ENCODE peak calls at places on chromosomes 6 and 20, in nine cellular contexts. L is H54, M is gastrocnemius medialis, R is stomach, S is IMR-90, I is transverse colon, F is H1, N is testis, X is tibial nerve. P is an unnamed sample.

GRCh38 chr6:144283781-144284473 is 1.2 kb upstream of the UTRN start:
- DNase-seq in F (no peak), L (no peak), X (no peak), I (no peak), S (peak; percentile 44), N (no peak), R (no peak), M (no peak), P (no peak)

GRCh38 chr6:169277619-169278018 is 24.0 kb upstream of the THBS2 start:
- DNase-seq in X (no peak), N (no peak), S (no peak), R (no peak), F (no peak), I (no peak), M (no peak), L (no peak), P (no peak)

GRCh38 chr20:43914286-43914685 is 366 bp upstream of the TOX2 start:
- DNase-seq in I (no peak), R (no peak), N (no peak), F (no peak), M (no peak), X (no peak), L (peak; percentile 26), S (no peak), P (no peak)

GRCh38 chr6:166815629-166816028 is 140.7 kb downstream of the RNASET2 start:
- DNase-seq in F (no peak), N (no peak), M (no peak), X (no peak), I (no peak), R (no peak), S (no peak), L (no peak), P (no peak)

GRCh38 chr6:80733645-80734044 is 627.2 kb downstream of the BCKDHB start:
- DNase-seq in F (no peak), S (no peak), R (no peak), X (no peak), I (no peak), N (no peak), M (no peak), L (no peak), P (no peak)

GRCh38 chr6:131096786-131097185 is 33.7 kb upstream of the EPB41L2 start:
- DNase-seq in R (no peak), N (no peak), X (no peak), S (no peak), I (no peak), L (no peak), F (no peak), M (no peak), P (no peak)

GRCh38 chr6:43434001-43434400 is 6.7 kb downstream of the ABCC10 start:
- DNase-seq in M (no peak), S (no peak), L (no peak), F (no peak), X (no peak), N (no peak), I (no peak), R (no peak), P (no peak)

GRCh38 chr6:170434821-170435155 is 118.3 kb downstream of the PSMB1 start:
- DNase-seq in X (no peak), I (no peak), F (no peak), R (no peak), M (no peak), L (no peak), N (no peak), S (no peak), P (no peak)

GRCh38 chr20:52572687-52573086 is 381.1 kb upstream of the ZFP64 start:
- DNase-seq in M (no peak), X (no peak), F (no peak), S (peak; percentile 5), R (no peak), L (no peak), I (no peak), N (no peak), P (no peak)

GRCh38 chr6:32610897-32611296 is 21.2 kb upstream of the HLA-DRB1 start:
- DNase-seq in M (no peak), R (no peak), X (no peak), S (no peak), L (no peak), N (no peak), F (no peak), I (no peak), P (no peak)

GRCh38 chr6:130760006-130760405 is 67.2 kb upstream of the SMLR1 start:
- DNase-seq in R (no peak), S (peak; percentile 61), M (no peak), X (no peak), N (peak; percentile 23), F (peak; percentile 49), L (no peak), I (no peak), P (no peak)

GRCh38 chr6:149060985-149061760 is 256.3 kb upstream of the TAB2 start:
- DNase-seq in F (no peak), L (no peak), R (peak; percentile 50), N (no peak), S (peak; percentile 70), M (no peak), I (peak; percentile 71), X (no peak), P (no peak)

GRCh38 chr6:36666726-36667591 is 11.6 kb upstream of the CDKN1A start:
- DNase-seq in X (peak; percentile 74), N (peak; percentile 93), I (peak; percentile 65), L (peak; percentile 88), R (peak; percentile 47), S (peak; percentile 96), F (peak; percentile 60), M (peak; percentile 91), P (peak; percentile 80)

GRCh38 chr20:19022791-19023448 is 189.5 kb upstream of the SLC24A3 start:
- DNase-seq in X (no peak), M (no peak), N (no peak), S (no peak), L (no peak), I (no peak), R (no peak), F (peak; percentile 16), P (no peak)

GRCh38 chr6:152401978-152402377 is 235.2 kb downstream of the SYNE1 start:
- DNase-seq in L (peak; percentile 61), M (no peak), N (no peak), S (peak; percentile 13), R (no peak), I (no peak), F (no peak), X (no peak), P (no peak)

GRCh38 chr6:151959086-151959485 is 151.6 kb downstream of the ESR1 start:
- DNase-seq in S (no peak), I (no peak), M (no peak), N (no peak), L (no peak), R (no peak), X (no peak), F (no peak), P (no peak)

GRCh38 chr6:31355540-31355988 is 1.4 kb downstream of the HLA-B start:
- DNase-seq in I (no peak), F (no peak), X (no peak), L (no peak), M (no peak), R (no peak), S (no peak), N (no peak), P (no peak)
- TF ChIP-seq POLR2A in I (no peak), F (no peak), X (no peak), L (no peak), M (no peak), R (no peak), S (no peak), N (no peak), P (no peak)

DNA sequence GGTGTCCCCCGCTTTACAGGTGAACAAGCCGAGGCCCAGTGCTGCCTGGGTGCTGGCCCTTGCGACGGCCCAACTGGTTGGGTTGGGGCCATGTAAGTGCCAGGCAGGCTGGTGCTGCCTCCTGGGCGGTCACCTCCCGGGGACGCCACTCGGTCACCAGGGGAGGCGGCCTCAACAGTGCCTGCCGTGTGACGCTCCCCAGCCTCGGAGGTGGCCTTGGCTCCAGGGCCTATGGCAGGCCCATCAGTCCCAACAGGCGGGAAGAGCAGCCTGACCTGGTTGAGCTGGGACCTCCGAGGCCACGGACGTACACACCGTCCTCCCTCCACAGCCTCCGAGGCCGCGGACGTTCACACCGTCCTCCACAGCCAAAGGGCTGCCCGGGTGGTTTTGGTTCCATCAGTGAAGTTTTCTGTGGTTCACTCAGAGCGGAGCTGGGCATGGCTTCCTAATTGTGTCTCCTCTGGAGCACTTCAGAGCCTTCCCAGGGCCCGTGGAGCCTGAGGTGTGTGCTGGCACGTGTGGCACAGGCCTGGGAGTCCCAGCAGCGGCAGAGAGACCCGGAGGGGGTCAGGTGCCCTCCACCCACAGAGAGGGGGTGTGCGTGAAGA is 19.3 kb upstream of the SLCO4A1 start:
- DNase-seq in I (no peak), S (no peak), X (no peak), L (no peak), N (no peak), R (no peak), F (no peak), M (no peak), P (no peak)
- TF ChIP-seq POLR2A in I (no peak), S (no peak), X (no peak), L (no peak), N (no peak), R (no peak), F (no peak), M (no peak), P (no peak)

DNA sequence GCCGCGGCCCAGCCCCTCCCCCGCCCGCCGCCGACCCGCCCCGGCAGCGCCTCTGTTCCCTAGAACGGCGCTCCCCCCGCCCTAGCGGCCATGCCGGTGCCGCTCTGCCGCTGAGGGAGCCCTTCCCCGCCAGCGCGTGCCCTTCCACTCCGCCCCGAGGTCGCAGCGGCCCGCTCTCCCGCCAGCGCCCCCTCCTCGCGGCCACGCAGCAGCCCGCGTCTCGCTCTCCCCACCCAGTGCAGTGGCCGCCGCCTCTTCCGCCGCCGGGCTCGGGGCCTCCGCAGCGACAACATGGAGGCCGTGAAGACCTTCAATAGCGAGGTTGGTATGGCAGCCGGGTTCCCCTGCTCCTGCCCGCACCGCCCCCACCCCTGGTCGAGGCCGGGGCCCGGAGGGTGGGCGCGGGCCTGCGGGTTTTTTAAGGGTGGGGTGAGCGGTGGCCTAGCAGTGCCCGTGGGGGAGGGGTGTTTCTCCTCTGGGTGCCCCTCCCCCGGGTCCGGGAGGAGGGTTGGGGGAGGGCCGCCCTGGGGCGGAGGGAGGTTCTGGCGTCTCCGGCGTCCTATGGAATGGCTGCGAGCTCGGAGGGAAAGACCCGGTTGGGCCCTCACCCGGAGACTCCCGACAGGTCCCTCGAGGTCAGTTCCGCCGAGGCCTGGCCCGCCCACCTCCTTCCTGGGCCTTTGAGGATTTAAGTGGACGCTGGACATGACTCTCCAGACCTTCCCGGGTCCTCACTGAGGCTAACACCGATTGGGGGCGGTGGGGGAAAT is 579 bp downstream of the SCAF8 start:
- DNase-seq in R (peak; percentile 97), X (peak; percentile 81), L (peak; percentile 83), F (peak; percentile 89), I (peak; percentile 96), M (peak; percentile 98), S (peak; percentile 97), N (peak; percentile 98), P (peak; percentile 96)
- TF ChIP-seq POLR2A in R (no peak), X (peak; percentile 48), L (peak; percentile 66), F (peak; percentile 93), I (peak; percentile 71), M (peak; percentile 82), S (peak; percentile 96), N (peak; percentile 0), P (peak; percentile 44)

DNA sequence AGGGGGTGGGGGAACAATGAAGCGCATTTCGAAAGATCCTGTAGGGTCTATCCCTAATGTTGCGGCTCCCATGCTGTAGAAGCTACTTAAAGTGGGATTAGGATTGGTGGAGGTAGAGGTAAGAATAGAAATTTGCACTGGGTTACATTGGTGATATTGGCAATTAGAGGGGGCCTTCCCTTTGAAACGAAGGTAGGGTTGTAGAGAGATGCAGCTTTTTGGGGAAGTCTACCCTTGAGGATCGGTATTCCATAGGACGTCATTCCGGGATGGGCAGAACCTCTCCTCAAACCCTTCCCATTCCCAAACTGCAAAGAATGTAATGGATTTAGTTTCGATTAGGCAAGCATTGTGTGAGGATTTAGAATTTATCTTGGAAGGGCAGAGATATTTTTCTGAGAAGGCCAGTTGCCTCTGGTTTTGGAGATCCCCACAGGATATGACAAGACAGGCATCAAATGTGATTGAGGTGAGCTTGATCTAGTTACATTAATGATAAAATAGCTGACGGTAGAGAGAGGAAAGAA is 5.4 kb upstream of the ZNFX1 start:
- DNase-seq in I (no peak), L (no peak), M (no peak), S (no peak), N (no peak), X (no peak), R (no peak), F (no peak), P (no peak)
- TF ChIP-seq POLR2A in I (no peak), L (no peak), M (no peak), S (no peak), N (no peak), X (no peak), R (no peak), F (no peak), P (no peak)

P was measured in uterus.